ENCODE peak calls at places on chromosomes 13 and 19, in four cellular contexts. R is mammary epithelial cell, M is fibroblast of lung, A is endothelial cell of umbilical vein. W is an unnamed sample.

GRCh38 chr19:39927076-39927475 is 7.4 kb downstream of the FCGBP start:
- DNase-seq in R (no peak), M (no peak), A (no peak), W (peak)

GRCh38 chr13:104431895-104432294 is 1365.7 kb upstream of the SLC10A2 start:
- DNase-seq in R (no peak), M (no peak), A (no peak), W (no peak)

GRCh38 chr19:58398545-58398944 is 3.1 kb downstream of the RNF225 start:
- DNase-seq in R (no peak), M (no peak), A (no peak), W (no peak)

GRCh38 chr19:6099633-6100032 is 10.7 kb downstream of the RFX2 start:
- DNase-seq in R (no peak), M (no peak), A (no peak), W (no peak)

GRCh38 chr19:55118401-55118991 is 1.1 kb upstream of the PPP1R12C start:
- DNase-seq in R (no peak), M (no peak), A (no peak), W (peak)

GRCh38 chr13:85093808-85094207 is 705.4 kb downstream of the SLITRK6 start:
- DNase-seq in R (peak), M (peak), A (no peak), W (no peak)

GRCh38 chr19:30649934-30650614 is 277.9 kb downstream of the ZNF536 start:
- DNase-seq in R (peak), M (peak), A (peak), W (no peak)

GRCh38 chr19:29560313-29561075 is 34.7 kb downstream of the VSTM2B start:
- DNase-seq in R (no peak), M (no peak), A (no peak), W (no peak)

GRCh38 chr13:76455960-76456359 is 430.2 kb downstream of the KCTD12 start:
- DNase-seq in R (no peak), M (peak), A (peak), W (no peak)

GRCh38 chr13:26025771-26026170 is 26.0 kb downstream of the SHISA2 start:
- DNase-seq in R (no peak), M (no peak), A (no peak), W (no peak)

GRCh38 chr13:39840201-39840600 is 184.7 kb downstream of the COG6 start:
- DNase-seq in R (no peak), M (no peak), A (no peak), W (peak)

GRCh38 chr13:107367258-107367657 is 799.3 kb upstream of the ARGLU1 start:
- DNase-seq in R (no peak), M (peak), A (peak), W (no peak)

GRCh38 chr19:13633109-13633508 is 126.8 kb upstream of the CACNA1A start:
- DNase-seq in R (no peak), M (peak), A (peak), W (peak)

GRCh38 chr13:40194204-40194806 is 472.1 kb downstream of the FOXO1 start:
- DNase-seq in R (no peak), M (peak), A (peak), W (no peak)

GRCh38 chr13:25756916-25757315 is 294.9 kb downstream of the SHISA2 start:
- DNase-seq in R (no peak), M (no peak), A (no peak), W (no peak)

GRCh38 chr13:34942732-34943674 is 933 bp downstream of the NBEA start:
- DNase-seq in R (no peak), M (no peak), A (peak), W (peak)
- H2AFZ ChIP-seq in R (peak), M (peak), A (peak), W (peak)

GRCh38 chr13:113537909-113538688 is 46.5 kb upstream of the TFDP1 start:
- DNase-seq in R (no peak), M (no peak), A (no peak), W (no peak)
- H3K4me2 ChIP-seq in R (no peak), M (no peak), A (no peak), W (no peak)

GRCh38 chr13:105773241-105773640 is 762.2 kb downstream of the EFNB2 start:
- DNase-seq in R (no peak), M (no peak), A (no peak), W (no peak)

GRCh38 chr13:105778196-105778595 is 757.3 kb downstream of the EFNB2 start:
- DNase-seq in R (peak), M (peak), A (no peak), W (no peak)

GRCh38 chr13:105773887-105774538 is 761.4 kb downstream of the EFNB2 start:
- DNase-seq in R (no peak), M (peak), A (peak), W (peak)

DNA sequence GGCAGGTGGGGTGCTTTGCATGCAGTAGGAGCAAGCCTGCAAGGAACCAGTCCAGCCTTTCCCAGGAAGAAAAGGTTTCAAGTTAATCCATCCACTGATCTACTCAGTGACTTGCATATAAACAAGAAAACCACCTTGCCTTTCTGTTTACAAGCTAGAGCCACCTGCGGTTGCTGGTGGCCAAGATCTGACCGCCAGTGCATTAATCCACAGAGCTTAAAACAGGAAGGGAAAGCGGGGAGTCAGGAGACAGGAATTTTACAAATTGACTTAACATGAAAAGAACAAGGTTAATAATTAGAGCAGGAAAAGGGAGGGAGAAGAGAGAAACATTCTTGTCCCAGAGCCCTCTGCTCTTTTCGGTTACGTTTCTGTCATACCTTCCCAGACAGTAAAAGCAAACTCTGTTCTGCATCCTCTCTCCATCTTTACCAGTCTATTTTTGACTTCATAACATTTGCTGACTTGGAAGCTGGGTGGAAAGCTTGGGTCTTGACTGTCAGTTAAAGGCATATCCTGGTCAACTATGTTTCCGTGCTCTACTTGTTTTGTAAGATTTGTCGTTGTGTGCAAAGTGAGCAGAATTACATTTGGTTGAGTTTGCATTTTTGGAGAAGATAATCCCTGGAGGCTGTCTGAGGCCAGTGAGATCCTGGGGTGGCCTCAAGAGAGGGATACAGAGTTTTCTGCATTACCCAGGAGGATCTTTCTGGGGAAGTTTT is 760.6 kb downstream of the EFNB2 start:
- DNase-seq in R (no peak), M (peak), A (peak), W (no peak)
- H2AFZ ChIP-seq in R (no peak), M (no peak), A (no peak), W (no peak)

DNA sequence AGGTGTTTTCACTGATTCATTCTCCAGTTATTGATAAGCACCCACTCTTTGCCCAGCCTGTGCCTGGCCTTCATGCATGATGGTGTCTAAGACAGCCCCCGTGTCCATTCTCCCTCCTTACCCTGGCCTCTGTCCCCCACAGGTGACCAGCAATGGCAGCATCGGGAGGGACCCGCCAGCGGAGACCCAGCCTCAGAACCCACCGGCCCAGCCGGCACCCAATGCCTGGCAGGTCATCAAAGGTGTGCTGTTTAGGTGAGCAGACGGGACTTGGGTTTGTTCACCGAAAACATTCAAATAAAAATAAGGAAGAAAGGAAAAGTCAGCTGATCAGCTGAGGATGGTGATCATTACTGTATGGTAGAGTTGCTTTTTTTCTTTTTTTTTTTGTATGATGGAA is 6.6 kb downstream of the CLPTM1 start:
- DNase-seq in R (no peak), M (no peak), A (no peak), W (peak)
- H3K4me2 ChIP-seq in R (no peak), M (no peak), A (no peak), W (no peak)

DNA sequence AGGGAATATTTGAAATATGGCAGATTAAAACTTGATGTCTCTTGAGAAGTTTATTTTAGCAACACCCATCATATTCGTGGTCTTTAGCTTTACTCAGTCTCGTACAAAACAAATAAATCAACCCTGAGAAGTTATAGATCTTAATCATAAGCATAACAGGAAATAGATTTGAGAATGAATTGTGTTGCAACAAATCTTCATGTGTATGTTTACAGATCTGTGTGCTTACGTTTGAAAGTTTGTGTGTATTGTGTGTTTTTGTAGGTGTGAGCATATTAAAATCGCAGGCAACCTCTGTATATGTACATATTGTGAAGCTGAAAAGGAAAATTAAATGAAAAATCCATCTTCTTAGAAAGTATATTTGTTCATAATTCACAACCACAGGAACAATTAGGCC is 1094.1 kb downstream of the EFNB2 start:
- DNase-seq in R (peak), M (no peak), A (peak), W (no peak)
- H2AFZ ChIP-seq in R (no peak), M (no peak), A (peak), W (peak)

GRCh38 chr19:47755065-47755761 is 9.9 kb downstream of the NOP53 start:
- DNase-seq in R (no peak), M (no peak), A (no peak), W (peak)

GRCh38 chr19:47754206-47755064 is 9.1 kb downstream of the NOP53 start:
- DNase-seq in R (no peak), M (no peak), A (no peak), W (peak)

GRCh38 chr19:47750752-47751151 is 5.4 kb downstream of the NOP53 start:
- DNase-seq in R (no peak), M (no peak), A (no peak), W (no peak)

GRCh38 chr19:47749326-47749725 is 4.0 kb downstream of the NOP53 start:
- DNase-seq in R (no peak), M (no peak), A (no peak), W (peak)

GRCh38 chr19:47752440-47753211 is 7.3 kb downstream of the NOP53 start:
- DNase-seq in R (no peak), M (no peak), A (no peak), W (peak)
- H3K4me2 ChIP-seq in R (no peak), M (no peak), A (no peak), W (no peak)

DNA sequence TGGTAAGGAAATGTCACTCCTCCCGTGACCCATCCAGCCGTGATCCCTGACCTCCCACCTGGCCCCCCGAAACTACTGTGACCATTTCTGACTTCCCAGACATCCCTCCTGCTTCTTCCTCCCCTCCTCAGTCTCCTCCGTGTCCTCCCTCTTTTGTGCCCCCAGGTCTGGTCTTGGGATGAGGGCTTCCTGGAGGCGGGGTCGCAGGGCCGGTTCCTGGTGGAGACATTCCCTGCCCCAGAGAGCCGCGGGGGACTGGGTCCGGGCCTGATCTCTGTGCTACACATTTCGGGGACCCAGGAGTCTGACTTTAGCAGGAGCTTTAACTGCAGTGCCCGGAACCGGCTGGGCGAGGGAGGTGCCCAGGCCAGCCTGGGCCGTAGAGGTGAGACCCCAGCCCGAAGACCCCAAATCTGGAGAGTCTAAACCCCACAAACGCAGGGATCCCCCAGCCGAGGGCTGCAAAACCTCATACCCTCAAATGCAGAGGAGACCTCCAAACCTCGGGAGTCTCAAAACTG is 5.0 kb downstream of the KIRREL2 start:
- DNase-seq in R (no peak), M (no peak), A (no peak), W (peak)
- H2AFZ ChIP-seq in R (no peak), M (no peak), A (no peak), W (no peak)

DNA sequence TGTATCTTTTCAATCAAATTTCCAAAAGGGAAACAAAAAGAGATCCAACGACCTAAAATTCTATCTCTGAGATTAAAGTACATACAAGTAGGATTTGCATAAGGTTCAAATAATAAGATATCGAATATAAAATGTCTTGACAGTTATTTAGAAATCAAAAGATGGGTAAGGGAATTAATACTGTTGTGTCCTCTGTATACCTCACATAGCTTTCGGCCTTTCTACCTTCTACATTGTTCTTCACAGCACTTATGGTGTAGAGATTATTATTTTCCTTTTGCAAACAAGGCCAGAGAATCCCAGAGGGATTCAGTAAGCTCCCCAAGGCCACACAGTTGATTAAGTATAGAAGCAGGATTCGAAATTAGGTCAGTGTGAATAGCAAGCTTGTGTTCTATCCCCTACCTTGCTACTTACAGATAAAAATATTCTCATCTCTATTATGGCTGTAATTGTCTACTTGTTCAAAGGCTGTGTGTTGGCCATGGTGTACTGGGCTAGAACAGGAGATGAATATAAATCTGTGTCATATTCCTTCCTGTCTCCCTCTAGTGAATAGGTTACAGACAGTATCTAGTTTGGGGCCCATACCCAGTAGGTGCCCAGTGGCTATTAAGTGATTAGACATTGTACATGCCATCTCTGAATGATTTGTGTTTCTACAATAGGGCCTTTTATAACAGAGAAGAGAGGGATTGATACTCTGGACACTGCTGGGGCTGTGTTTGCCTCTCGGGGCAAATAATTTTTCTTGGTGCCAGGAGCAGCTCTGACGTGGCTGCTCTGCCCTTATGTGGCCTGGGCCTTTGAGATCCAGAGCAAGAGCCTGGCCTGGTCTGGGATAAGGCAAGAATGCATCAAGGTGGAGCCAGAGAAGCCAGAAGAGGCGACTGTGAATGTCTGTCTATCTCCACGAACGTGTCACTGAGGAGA is 403.3 kb downstream of the SPRY2 start:
- DNase-seq in R (no peak), M (no peak), A (peak), W (no peak)
- H3K4me2 ChIP-seq in R (peak), M (no peak), A (peak), W (peak)

GRCh38 chr19:11577451-11578341 is at the start of gene ACP5:
- DNase-seq in R (peak), M (no peak), A (no peak), W (peak)
- H2AFZ ChIP-seq in R (peak), M (peak), A (peak), W (peak)